ENCODE peak calls at places on chromosomes 11 and 22, in seven cellular contexts. K, V, I, X, P, U and O are unnamed samples.

GRCh38 chr11:4680341-4680740 is 17.3 kb downstream of the OR51E2 start:
- DNase-seq in V (no peak), K (no peak), I (no peak), P (no peak), U (no peak), X (no peak), O (no peak)

GRCh38 chr11:79427126-79427525 is 13.7 kb downstream of the TENM4 start:
- DNase-seq in K (no peak), X (no peak), U (no peak), V (no peak), I (no peak), P (no peak), O (no peak)

GRCh38 chr11:72389116-72389515 is 45.2 kb downstream of the CLPB start:
- DNase-seq in U (no peak), K (no peak), V (no peak), X (no peak), I (no peak), P (no peak), O (no peak)

GRCh38 chr11:102387056-102387781 is 40.2 kb downstream of the BIRC2 start:
- DNase-seq in P (no peak), U (no peak), I (no peak), X (no peak), V (no peak), K (no peak), O (no peak)

GRCh38 chr11:83256602-83257340 is 29.4 kb downstream of the CCDC90B start:
- DNase-seq in P (no peak), V (no peak), I (no peak), K (no peak), U (no peak), X (no peak), O (no peak)

GRCh38 chr11:6693342-6694228 is 10.4 kb upstream of the MRPL17 start:
- DNase-seq in U (peak), X (no peak), P (no peak), I (no peak), K (no peak), V (peak), O (peak)

GRCh38 chr11:287821-288327 is 1.1 kb upstream of the PGGHG start:
- DNase-seq in V (no peak), K (no peak), P (peak), X (peak), I (no peak), U (no peak), O (no peak)

GRCh38 chr22:37258810-37259472 is 14.9 kb upstream of the RAC2 start:
- DNase-seq in I (no peak), X (no peak), U (no peak), K (no peak), P (no peak), V (no peak), O (no peak)

GRCh38 chr11:83464181-83464580 is 178.0 kb upstream of the CCDC90B start:
- DNase-seq in V (no peak), I (no peak), K (no peak), X (no peak), U (no peak), P (no peak), O (no peak)

GRCh38 chr11:35163707-35164496 is 24.9 kb downstream of the CD44 start:
- DNase-seq in U (no peak), V (no peak), X (no peak), K (no peak), I (no peak), P (no peak), O (no peak)

GRCh38 chr22:27754247-27754887 is 47.2 kb downstream of the MN1 start:
- DNase-seq in P (no peak), X (no peak), U (peak), K (no peak), I (no peak), V (no peak), O (peak)

GRCh38 chr11:72303179-72303578 is 59.2 kb upstream of the PHOX2A start:
- DNase-seq in K (no peak), V (no peak), U (no peak), I (no peak), X (no peak), P (no peak), O (no peak)

GRCh38 chr22:44330727-44331660 is 18.2 kb upstream of the SHISAL1 start:
- DNase-seq in X (no peak), K (no peak), V (no peak), U (no peak), I (no peak), P (no peak), O (no peak)

GRCh38 chr11:108788565-108789199 is 123.8 kb downstream of the DDX10 start:
- DNase-seq in V (peak), X (no peak), I (no peak), K (peak), U (peak), P (no peak), O (peak)

GRCh38 chr22:26436903-26437515 is 7.9 kb downstream of the ASPHD2 start:
- DNase-seq in V (no peak), X (peak), K (peak), I (no peak), U (no peak), P (no peak), O (no peak)

GRCh38 chr11:23236846-23237550 is 376.7 kb upstream of the CCDC179 start:
- DNase-seq in I (no peak), U (peak), P (no peak), X (no peak), K (no peak), V (no peak), O (no peak)

GRCh38 chr11:105046898-105047579 is 1.9 kb upstream of the CARD16 start:
- DNase-seq in U (peak), I (peak), V (no peak), K (no peak), P (no peak), X (no peak), O (peak)

GRCh38 chr11:126194121-126194543 is 17.3 kb downstream of the RPUSD4 start:
- DNase-seq in V (peak), K (peak), P (no peak), U (peak), X (no peak), I (no peak), O (peak)

GRCh38 chr11:22169833-22170232 is 23.1 kb upstream of the ANO5 start:
- DNase-seq in I (no peak), V (peak), K (no peak), U (peak), X (no peak), P (no peak), O (no peak)

GRCh38 chr11:127996825-127997224 is 590.5 kb downstream of the ETS1 start:
- DNase-seq in U (peak), V (no peak), I (no peak), K (no peak), P (no peak), X (no peak), O (no peak)

GRCh38 chr11:1082728-1083620 is 8.3 kb downstream of the MUC2 start:
- DNase-seq in K (peak), X (no peak), I (no peak), U (no peak), P (no peak), V (peak), O (no peak)

GRCh38 chr22:27885977-27886842 is 32.8 kb downstream of the PITPNB start:
- DNase-seq in K (peak), I (peak), X (no peak), V (peak), P (no peak), U (peak), O (peak)

GRCh38 chr11:3614742-3615171 is 27.0 kb downstream of the ART5 start:
- DNase-seq in K (no peak), P (no peak), I (peak), X (no peak), U (no peak), V (peak), O (no peak)

GRCh38 chr22:29396126-29396525 is 7.8 kb upstream of the AP1B1 start:
- DNase-seq in P (no peak), K (peak), X (no peak), V (no peak), U (no peak), I (no peak), O (no peak)

GRCh38 chr22:20079745-20080444 is at the start of gene DGCR8:
- DNase-seq in X (peak), I (peak), P (peak), K (peak), U (peak), V (peak), O (peak)

GRCh38 chr22:36411589-36412258 is 24.0 kb upstream of the MYH9 start:
- DNase-seq in X (no peak), K (peak), I (no peak), P (no peak), V (no peak), U (no peak), O (no peak)

GRCh38 chr11:120013325-120014250 is 124.3 kb downstream of the TRIM29 start:
- DNase-seq in U (peak), P (peak), K (peak), V (peak), I (no peak), X (peak), O (peak)

GRCh38 chr22:49685686-49686085 is 142.0 kb downstream of the BRD1 start:
- DNase-seq in P (no peak), V (no peak), K (no peak), U (no peak), I (no peak), X (no peak), O (no peak)

GRCh38 chr11:12762283-12762682 is 88.1 kb downstream of the TEAD1 start:
- DNase-seq in V (no peak), X (no peak), P (no peak), I (no peak), K (no peak), U (no peak), O (no peak)

DNA sequence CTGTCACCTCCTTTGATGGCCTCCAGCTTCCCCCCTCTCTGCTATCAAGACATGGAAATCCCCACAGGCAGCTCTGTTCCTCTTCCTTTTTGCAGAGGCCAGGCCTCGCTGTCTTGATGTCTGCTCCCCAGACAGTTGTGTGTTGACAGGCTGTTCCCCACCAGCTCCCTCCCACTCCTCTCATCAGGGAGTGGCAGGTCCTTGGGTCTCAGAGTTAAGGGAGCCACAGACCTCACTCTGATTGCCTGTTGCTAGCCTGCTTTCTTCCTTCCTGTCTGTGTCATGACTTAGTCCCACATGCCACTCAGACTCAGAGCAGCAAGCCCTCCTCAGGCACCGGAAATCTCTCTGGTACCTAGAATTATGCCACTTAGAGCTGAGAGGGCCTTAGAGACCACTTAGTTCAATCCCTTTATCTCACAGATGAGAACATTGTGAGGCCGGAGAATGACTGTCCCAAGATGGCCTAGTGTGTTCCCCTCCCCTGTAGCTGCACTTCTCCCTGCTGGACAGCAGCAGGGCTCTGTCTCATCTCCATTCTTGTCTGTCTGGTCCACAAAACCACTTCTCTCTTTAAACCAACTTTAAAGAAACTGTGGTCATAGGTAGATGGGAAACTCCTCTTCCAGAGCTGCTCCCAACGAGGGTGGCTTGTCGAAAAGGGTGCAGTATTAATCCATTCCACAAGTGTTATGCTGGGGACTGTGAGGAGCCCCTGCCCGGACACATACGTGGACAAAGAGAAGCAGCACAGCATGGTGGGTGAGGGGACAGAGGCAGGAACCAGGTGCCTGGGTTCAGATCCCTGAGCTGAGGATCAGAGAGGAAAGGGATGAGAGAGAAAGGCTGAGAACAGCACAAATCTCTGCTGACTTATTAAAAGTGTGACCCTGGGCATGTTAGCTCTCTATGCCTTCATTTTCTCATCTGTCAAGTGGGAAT is 4.2 kb downstream of the AMPD3 start:
- DNase-seq in K (no peak), U (no peak), X (no peak), V (peak), P (no peak), I (no peak), O (no peak)
- H3K4me3 ChIP-seq in K (no peak), U (no peak), X (no peak), V (peak), P (peak), I (no peak), O (no peak)

DNA sequence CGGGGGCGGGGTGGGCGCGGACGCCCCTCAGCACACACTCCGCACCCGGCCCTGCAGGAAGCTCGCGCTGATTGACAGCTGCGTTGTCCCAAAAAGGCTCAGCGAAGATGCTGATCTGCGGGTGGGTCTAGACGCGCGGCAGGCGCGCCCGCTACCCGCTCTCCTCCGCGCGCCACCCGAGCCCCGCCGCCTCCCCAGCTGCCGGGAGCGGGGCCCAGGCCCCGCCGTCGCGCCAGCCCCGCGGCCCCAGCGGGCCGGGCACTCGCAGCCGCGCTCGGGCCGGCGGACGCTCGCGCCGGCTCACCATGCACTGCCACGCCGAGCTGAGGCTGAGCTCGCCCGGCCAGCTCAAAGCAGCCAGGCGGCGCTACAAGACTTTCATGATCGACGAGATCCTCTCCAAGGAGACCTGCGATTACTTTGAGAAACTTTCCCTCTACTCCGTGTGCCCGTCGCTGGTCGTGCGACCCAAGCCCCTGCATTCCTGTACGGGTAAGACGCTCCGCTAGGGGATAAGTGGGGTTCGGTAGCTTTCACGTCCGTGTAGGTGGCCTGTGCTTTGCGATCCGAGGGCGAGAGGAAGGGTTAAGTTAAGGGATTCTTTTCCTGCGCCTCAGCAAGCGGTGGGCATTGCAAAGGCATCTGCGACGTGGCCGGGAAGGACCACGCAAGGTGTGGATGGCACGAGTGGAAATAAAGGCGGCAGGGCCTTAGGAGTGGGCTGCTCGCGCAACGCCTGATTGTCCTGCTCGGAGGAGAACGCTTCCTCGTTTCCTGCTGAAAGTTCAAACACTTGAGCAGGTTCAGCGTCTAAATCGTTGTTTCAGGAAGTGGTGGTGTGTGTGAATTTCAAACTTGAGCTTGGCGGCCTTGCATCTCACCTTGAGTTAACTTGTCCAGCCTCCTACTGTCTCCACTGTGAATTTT is at the start of gene BARX2:
- DNase-seq in I (peak), P (no peak), X (peak), K (peak), U (peak), V (no peak), O (peak)
- H3K4me3 ChIP-seq in I (no peak), P (peak), X (peak), K (peak), U (no peak), V (no peak), O (no peak)

GRCh38 chr11:69005631-69006368 is 7.2 kb downstream of the MRGPRF start:
- DNase-seq in X (no peak), K (no peak), V (no peak), P (no peak), I (no peak), U (no peak), O (no peak)

GRCh38 chr11:69006816-69007215 is 6.2 kb downstream of the MRGPRF start:
- DNase-seq in P (no peak), X (no peak), I (no peak), U (no peak), V (no peak), K (no peak), O (no peak)

GRCh38 chr11:69008774-69009440 is 4.1 kb downstream of the MRGPRF start:
- DNase-seq in X (peak), V (peak), K (peak), U (peak), I (peak), P (peak), O (peak)

GRCh38 chr11:69009441-69010211 is 3.4 kb downstream of the MRGPRF start:
- DNase-seq in P (no peak), K (no peak), X (no peak), V (no peak), U (peak), I (no peak), O (no peak)

DNA sequence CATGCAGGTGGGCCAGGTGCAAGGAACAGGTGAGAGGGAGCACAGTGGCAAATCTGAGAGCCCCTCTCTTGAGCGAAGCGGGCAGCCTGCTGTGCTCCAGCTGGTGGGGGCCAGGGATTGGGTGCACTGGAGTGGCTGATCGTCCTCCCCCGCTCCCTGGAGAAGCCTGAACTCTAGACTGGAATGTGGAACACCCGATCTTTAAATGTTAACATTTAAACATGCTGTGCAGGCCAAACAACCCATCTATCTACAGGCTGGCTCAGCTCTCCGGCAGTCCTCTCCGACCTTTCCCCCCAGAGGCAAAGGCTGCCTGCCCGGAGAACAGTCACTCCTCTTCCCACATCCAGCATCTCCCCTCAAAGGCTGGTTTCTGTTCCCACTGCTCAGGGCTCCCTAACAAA is 5.1 kb downstream of the MRGPRF start:
- DNase-seq in V (no peak), P (no peak), X (no peak), U (peak), I (no peak), K (no peak), O (no peak)
- H3K4me3 ChIP-seq in V (no peak), P (no peak), X (no peak), U (no peak), I (no peak), K (no peak), O (no peak)

GRCh38 chr11:62599909-62600308 is 1.8 kb downstream of the MTA2 start:
- DNase-seq in K (no peak), P (no peak), X (no peak), U (no peak), V (no peak), I (no peak), O (no peak)

GRCh38 chr11:62601114-62601363 is 626 bp downstream of the MTA2 start:
- DNase-seq in P (peak), U (no peak), X (no peak), K (peak), I (no peak), V (peak), O (no peak)

GRCh38 chr11:62601364-62602140 is at the start of gene MTA2:
- DNase-seq in X (peak), I (peak), K (peak), U (peak), P (peak), V (peak), O (peak)

GRCh38 chr11:62600367-62601113 is 1.1 kb downstream of the MTA2 start:
- DNase-seq in I (no peak), X (no peak), K (no peak), P (no peak), V (peak), U (no peak), O (no peak)

DNA sequence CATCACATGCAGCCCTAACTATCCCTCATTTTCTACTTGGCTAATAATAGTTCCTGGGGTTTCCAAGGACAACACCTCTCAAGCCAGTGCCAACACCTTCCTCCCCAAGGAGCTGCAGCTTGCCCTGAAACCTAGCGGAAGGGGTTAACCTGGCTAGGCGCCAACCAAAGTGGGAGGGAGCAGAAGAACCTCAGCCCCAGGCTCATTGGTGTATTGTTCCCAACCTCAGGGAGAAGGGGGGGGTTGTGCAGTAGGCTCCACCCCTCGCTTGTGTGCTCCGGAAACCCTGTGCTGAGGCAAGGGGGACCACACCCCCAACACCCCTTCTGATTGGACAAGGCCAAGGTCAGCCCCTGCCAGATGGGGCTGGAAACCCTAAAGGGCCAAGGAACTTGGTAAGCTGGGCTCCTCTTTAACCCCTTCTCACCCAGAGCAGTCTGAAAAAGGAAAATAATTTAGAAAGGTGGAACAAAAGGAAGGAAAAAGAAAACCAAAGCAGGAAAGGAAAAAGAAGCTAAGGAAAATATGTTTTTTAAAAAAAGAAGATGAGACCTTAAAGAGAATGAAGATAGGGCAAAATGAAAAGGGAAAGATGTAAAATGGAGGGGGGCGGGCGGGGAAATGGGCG is 2.5 kb downstream of the MTA2 start:
- DNase-seq in V (peak), X (peak), P (peak), U (peak), K (peak), I (peak), O (peak)
- H3K4me3 ChIP-seq in V (peak), X (no peak), P (peak), U (no peak), K (no peak), I (no peak), O (peak)